ENCODE peak calls at places on chromosomes 13 and 19, in nine cellular contexts. One of them, this sample, is unnamed.

GRCh38 chr19:29671393-29672076 is 6.3 kb downstream of the PLEKHF1 start:
- DNase-seq in lower leg skin: no peak
- DNase-seq in osteoblast: peak; percentile 83
- DNase-seq in A549: peak; percentile 56
- DNase-seq in GM23338: peak; percentile 41
- DNase-seq in neural progenitor cell: no peak
- DNase-seq in astrocyte of the spinal cord: peak; percentile 31
- DNase-seq in adrenal gland: peak; percentile 34
- DNase-seq in tibial artery: peak; percentile 46
- DNase-seq in this sample: peak; percentile 86

GRCh38 chr19:54081032-54081431 is at the start of gene TARM1:
- DNase-seq in A549: no peak
- DNase-seq in adrenal gland: no peak
- DNase-seq in tibial artery: no peak
- DNase-seq in astrocyte of the spinal cord: no peak
- DNase-seq in GM23338: peak; percentile 42
- DNase-seq in neural progenitor cell: no peak
- DNase-seq in osteoblast: no peak
- DNase-seq in lower leg skin: no peak
- DNase-seq in this sample: no peak

GRCh38 chr19:8319807-8320520 is 1.2 kb downstream of the NDUFA7 start:
- DNase-seq in GM23338: peak; percentile 77
- DNase-seq in A549: no peak
- DNase-seq in tibial artery: no peak
- DNase-seq in lower leg skin: no peak
- DNase-seq in neural progenitor cell: peak; percentile 60
- DNase-seq in astrocyte of the spinal cord: no peak
- DNase-seq in osteoblast: no peak
- DNase-seq in adrenal gland: no peak
- DNase-seq in this sample: no peak

GRCh38 chr13:101127741-101128353 is 288.5 kb downstream of the NALCN start:
- DNase-seq in GM23338: peak; percentile 60
- DNase-seq in astrocyte of the spinal cord: peak; percentile 67
- DNase-seq in A549: peak; percentile 25
- DNase-seq in lower leg skin: no peak
- DNase-seq in neural progenitor cell: peak; percentile 73
- DNase-seq in osteoblast: no peak
- DNase-seq in tibial artery: no peak
- DNase-seq in adrenal gland: peak; percentile 35
- DNase-seq in this sample: peak; percentile 73

GRCh38 chr19:12953456-12954149 is 3.4 kb downstream of the GADD45GIP1 start:
- DNase-seq in lower leg skin: no peak
- DNase-seq in osteoblast: peak; percentile 54
- DNase-seq in astrocyte of the spinal cord: no peak
- DNase-seq in A549: no peak
- DNase-seq in GM23338: no peak
- DNase-seq in tibial artery: no peak
- DNase-seq in adrenal gland: peak; percentile 67
- DNase-seq in neural progenitor cell: no peak
- DNase-seq in this sample: no peak

GRCh38 chr13:102830646-102831045 is 15.2 kb upstream of the ERCC5 start:
- DNase-seq in osteoblast: peak; percentile 54
- DNase-seq in astrocyte of the spinal cord: no peak
- DNase-seq in neural progenitor cell: no peak
- DNase-seq in adrenal gland: peak; percentile 72
- DNase-seq in GM23338: peak; percentile 7
- DNase-seq in lower leg skin: no peak
- DNase-seq in A549: no peak
- DNase-seq in tibial artery: no peak
- DNase-seq in this sample: peak; percentile 42

GRCh38 chr13:26923824-26924605 is 163.4 kb upstream of the GPR12 start:
- DNase-seq in GM23338: no peak
- DNase-seq in osteoblast: no peak
- DNase-seq in neural progenitor cell: no peak
- DNase-seq in tibial artery: no peak
- DNase-seq in A549: peak; percentile 2
- DNase-seq in adrenal gland: peak; percentile 43
- DNase-seq in astrocyte of the spinal cord: peak; percentile 56
- DNase-seq in lower leg skin: no peak
- DNase-seq in this sample: peak; percentile 86

GRCh38 chr13:106533940-106534843 is 1.3 kb downstream of the EFNB2 start:
- DNase-seq in neural progenitor cell: peak; percentile 55
- DNase-seq in astrocyte of the spinal cord: peak; percentile 77
- DNase-seq in tibial artery: peak; percentile 40
- DNase-seq in lower leg skin: no peak
- DNase-seq in osteoblast: peak; percentile 95
- DNase-seq in GM23338: peak; percentile 56
- DNase-seq in A549: no peak
- DNase-seq in adrenal gland: no peak
- DNase-seq in this sample: peak; percentile 82

GRCh38 chr13:30835442-30835841 is 70.6 kb upstream of the MEDAG start:
- DNase-seq in astrocyte of the spinal cord: no peak
- DNase-seq in adrenal gland: peak; percentile 66
- DNase-seq in A549: no peak
- DNase-seq in tibial artery: no peak
- DNase-seq in lower leg skin: no peak
- DNase-seq in GM23338: no peak
- DNase-seq in osteoblast: no peak
- DNase-seq in neural progenitor cell: no peak
- DNase-seq in this sample: peak; percentile 66

GRCh38 chr13:112161441-112162301 is 94.7 kb downstream of the SOX1 start:
- DNase-seq in GM23338: peak; percentile 88
- DNase-seq in neural progenitor cell: peak; percentile 92
- DNase-seq in A549: no peak
- DNase-seq in lower leg skin: no peak
- DNase-seq in astrocyte of the spinal cord: no peak
- DNase-seq in tibial artery: no peak
- DNase-seq in adrenal gland: no peak
- DNase-seq in osteoblast: no peak
- DNase-seq in this sample: no peak

GRCh38 chr19:47414469-47414868 is 4.9 kb downstream of the MEIS3 start:
- DNase-seq in astrocyte of the spinal cord: no peak
- DNase-seq in lower leg skin: no peak
- DNase-seq in A549: peak; percentile 82
- DNase-seq in GM23338: peak; percentile 74
- DNase-seq in osteoblast: peak; percentile 94
- DNase-seq in neural progenitor cell: peak; percentile 39
- DNase-seq in tibial artery: no peak
- DNase-seq in adrenal gland: peak; percentile 33
- DNase-seq in this sample: no peak

GRCh38 chr19:29277107-29277506 is 64.2 kb upstream of the UQCRFS1 start:
- DNase-seq in GM23338: peak; percentile 77
- DNase-seq in lower leg skin: no peak
- DNase-seq in osteoblast: no peak
- DNase-seq in tibial artery: no peak
- DNase-seq in astrocyte of the spinal cord: no peak
- DNase-seq in A549: peak; percentile 52
- DNase-seq in neural progenitor cell: peak; percentile 46
- DNase-seq in adrenal gland: peak; percentile 9
- DNase-seq in this sample: no peak

GRCh38 chr13:103312467-103312866 is 246.2 kb upstream of the SLC10A2 start:
- DNase-seq in astrocyte of the spinal cord: no peak
- DNase-seq in neural progenitor cell: no peak
- DNase-seq in osteoblast: no peak
- DNase-seq in GM23338: no peak
- DNase-seq in tibial artery: no peak
- DNase-seq in lower leg skin: no peak
- DNase-seq in A549: no peak
- DNase-seq in adrenal gland: no peak
- DNase-seq in this sample: no peak

GRCh38 chr19:12788025-12788681 is 3.1 kb upstream of the JUNB start:
- DNase-seq in GM23338: no peak
- DNase-seq in astrocyte of the spinal cord: no peak
- DNase-seq in neural progenitor cell: no peak
- DNase-seq in A549: no peak
- DNase-seq in adrenal gland: no peak
- DNase-seq in tibial artery: no peak
- DNase-seq in lower leg skin: no peak
- DNase-seq in osteoblast: no peak
- DNase-seq in this sample: no peak

GRCh38 chr13:77776704-77777103 is 79.2 kb downstream of the SLAIN1 start:
- DNase-seq in osteoblast: no peak
- DNase-seq in neural progenitor cell: no peak
- DNase-seq in tibial artery: no peak
- DNase-seq in lower leg skin: no peak
- DNase-seq in adrenal gland: no peak
- DNase-seq in astrocyte of the spinal cord: no peak
- DNase-seq in GM23338: no peak
- DNase-seq in A549: no peak
- DNase-seq in this sample: no peak

GRCh38 chr13:77786888-77787287 is 89.4 kb downstream of the SLAIN1 start:
- DNase-seq in astrocyte of the spinal cord: no peak
- DNase-seq in neural progenitor cell: no peak
- DNase-seq in osteoblast: no peak
- DNase-seq in adrenal gland: no peak
- DNase-seq in GM23338: no peak
- DNase-seq in lower leg skin: no peak
- DNase-seq in A549: no peak
- DNase-seq in tibial artery: no peak
- DNase-seq in this sample: no peak

GRCh38 chr13:77779461-77780272 is 82.2 kb downstream of the SLAIN1 start:
- DNase-seq in neural progenitor cell: peak; percentile 69
- DNase-seq in tibial artery: peak; percentile 28
- DNase-seq in adrenal gland: peak; percentile 61
- DNase-seq in osteoblast: no peak
- DNase-seq in GM23338: peak; percentile 76
- DNase-seq in lower leg skin: peak; percentile 43
- DNase-seq in A549: peak; percentile 61
- DNase-seq in astrocyte of the spinal cord: peak; percentile 77
- DNase-seq in this sample: peak; percentile 88

GRCh38 chr13:77784531-77784930 is 87.0 kb downstream of the SLAIN1 start:
- DNase-seq in adrenal gland: no peak
- DNase-seq in astrocyte of the spinal cord: no peak
- DNase-seq in GM23338: peak; percentile 24
- DNase-seq in osteoblast: no peak
- DNase-seq in neural progenitor cell: peak; percentile 25
- DNase-seq in lower leg skin: no peak
- DNase-seq in A549: no peak
- DNase-seq in tibial artery: no peak
- DNase-seq in this sample: no peak

GRCh38 chr13:77781804-77782203 is 84.3 kb downstream of the SLAIN1 start:
- DNase-seq in A549: no peak
- DNase-seq in GM23338: no peak
- DNase-seq in neural progenitor cell: no peak
- DNase-seq in lower leg skin: no peak
- DNase-seq in astrocyte of the spinal cord: no peak
- DNase-seq in adrenal gland: no peak
- DNase-seq in tibial artery: no peak
- DNase-seq in osteoblast: no peak
- DNase-seq in this sample: no peak
- H3K4me3 ChIP-seq in A549: no peak overlapping the region
- H3K4me3 ChIP-seq in GM23338: no peak overlapping the region
- H3K4me3 ChIP-seq in neural progenitor cell: no peak overlapping the region
- H3K4me3 ChIP-seq in lower leg skin: no peak overlapping the region
- H3K4me3 ChIP-seq in astrocyte of the spinal cord: no peak overlapping the region
- H3K4me3 ChIP-seq in adrenal gland: no peak overlapping the region
- H3K4me3 ChIP-seq in tibial artery: no peak overlapping the region
- H3K4me3 ChIP-seq in osteoblast: no peak overlapping the region
- H3K4me3 ChIP-seq in this sample: no peak overlapping the region

GRCh38 chr19:57888494-57889231 is at the start of gene ZNF814:
- DNase-seq in adrenal gland: peak; percentile 93
- DNase-seq in osteoblast: peak; percentile 86
- DNase-seq in lower leg skin: peak; percentile 82
- DNase-seq in tibial artery: peak; percentile 58
- DNase-seq in neural progenitor cell: peak; percentile 96
- DNase-seq in GM23338: peak; percentile 99
- DNase-seq in A549: peak; percentile 85
- DNase-seq in astrocyte of the spinal cord: peak; percentile 87
- DNase-seq in this sample: peak; percentile 89
- TF ChIP-seq CTCF in adrenal gland: peak; percentile 48
- TF ChIP-seq CTCF in osteoblast: peak; percentile 28
- TF ChIP-seq CTCF in lower leg skin: no peak
- TF ChIP-seq CTCF in tibial artery: no peak
- TF ChIP-seq CTCF in neural progenitor cell: peak; percentile 60
- TF ChIP-seq CTCF in GM23338: peak; percentile 16
- TF ChIP-seq CTCF in A549: peak; percentile 10
- TF ChIP-seq CTCF in astrocyte of the spinal cord: peak; percentile 18
- TF ChIP-seq CTCF in this sample: peak; percentile 49

DNA sequence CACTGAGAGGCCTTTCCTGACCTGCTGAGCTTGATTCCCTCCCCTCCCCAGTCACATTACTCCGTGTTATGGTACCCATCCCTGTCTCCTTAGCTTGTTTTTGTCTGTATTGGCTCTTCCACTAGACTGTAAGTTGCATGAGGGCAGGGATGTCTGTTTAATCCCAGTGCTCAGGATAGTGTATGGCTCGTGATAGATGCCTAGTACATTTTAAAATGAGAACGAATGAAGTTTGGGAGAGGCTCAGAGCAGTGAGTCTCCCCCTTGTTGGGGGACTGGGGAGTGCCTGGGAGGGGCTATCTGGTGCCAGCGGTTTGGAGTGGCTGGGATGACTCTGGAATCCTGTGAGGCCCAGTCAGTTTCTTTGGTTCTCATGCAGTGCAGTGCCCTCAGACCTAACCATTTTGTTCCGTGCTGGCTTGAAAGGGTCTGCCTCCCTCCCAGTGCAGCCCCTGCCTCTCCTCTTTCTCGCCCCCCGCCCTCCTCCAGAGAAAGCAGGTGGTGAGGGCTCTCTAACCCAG is 35.5 kb downstream of the ACTN4 start:
- DNase-seq in astrocyte of the spinal cord: no peak
- DNase-seq in adrenal gland: no peak
- DNase-seq in osteoblast: peak; percentile 29
- DNase-seq in lower leg skin: no peak
- DNase-seq in neural progenitor cell: no peak
- DNase-seq in A549: no peak
- DNase-seq in GM23338: no peak
- DNase-seq in tibial artery: no peak
- DNase-seq in this sample: no peak
- H3K4me3 ChIP-seq in astrocyte of the spinal cord: no peak overlapping the region
- H3K4me3 ChIP-seq in adrenal gland: no peak overlapping the region
- H3K4me3 ChIP-seq in osteoblast: peak overlapping the region; percentile 26
- H3K4me3 ChIP-seq in lower leg skin: no peak overlapping the region
- H3K4me3 ChIP-seq in neural progenitor cell: no peak overlapping the region
- H3K4me3 ChIP-seq in A549: peak overlapping the region; percentile 6
- H3K4me3 ChIP-seq in GM23338: peak overlapping the region; percentile 1
- H3K4me3 ChIP-seq in tibial artery: no peak overlapping the region
- H3K4me3 ChIP-seq in this sample: no peak overlapping the region

DNA sequence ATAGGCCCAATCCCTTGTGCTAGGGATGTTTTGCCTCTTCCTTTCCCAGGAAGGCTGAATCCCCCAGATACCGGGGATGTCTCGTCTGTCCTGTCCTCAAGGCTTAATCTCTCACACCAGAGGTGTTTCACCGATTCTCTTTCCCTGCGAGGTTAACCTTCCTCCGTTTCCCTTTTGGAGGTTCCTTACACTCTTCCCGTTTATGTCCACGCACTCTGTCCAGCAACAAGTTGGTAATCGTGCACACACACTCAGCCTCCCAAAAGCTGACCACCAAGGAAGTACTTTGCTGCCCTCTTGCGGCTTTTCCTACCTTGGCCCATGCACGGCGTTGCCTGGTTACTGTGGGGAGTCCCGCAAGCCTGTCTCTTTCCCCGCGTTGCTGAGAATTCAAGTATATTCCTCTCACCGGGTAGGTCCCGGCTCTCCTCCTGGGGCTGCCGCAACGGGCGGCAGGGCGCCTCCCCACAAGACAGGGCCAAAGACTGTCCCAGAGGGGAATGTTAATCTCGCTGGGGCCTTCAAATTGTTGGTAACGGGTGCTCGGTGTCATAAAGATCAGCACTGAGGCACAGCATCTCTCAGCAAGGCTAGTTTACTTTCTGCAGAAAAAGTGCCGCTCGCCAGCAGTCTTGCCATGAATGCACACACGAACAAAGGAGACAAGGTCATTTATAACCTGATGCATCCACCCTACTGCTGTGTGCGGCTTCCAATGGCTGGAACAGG is 36.7 kb upstream of the CD177 start:
- DNase-seq in astrocyte of the spinal cord: no peak
- DNase-seq in A549: peak; percentile 66
- DNase-seq in adrenal gland: peak; percentile 2
- DNase-seq in osteoblast: no peak
- DNase-seq in neural progenitor cell: peak; percentile 91
- DNase-seq in lower leg skin: no peak
- DNase-seq in GM23338: peak; percentile 62
- DNase-seq in tibial artery: no peak
- DNase-seq in this sample: peak; percentile 34
- TF ChIP-seq CTCF in astrocyte of the spinal cord: peak; percentile 21
- TF ChIP-seq CTCF in A549: peak; percentile 69
- TF ChIP-seq CTCF in adrenal gland: no peak
- TF ChIP-seq CTCF in osteoblast: peak; percentile 52
- TF ChIP-seq CTCF in neural progenitor cell: peak; percentile 86
- TF ChIP-seq CTCF in lower leg skin: no peak
- TF ChIP-seq CTCF in GM23338: peak; percentile 20
- TF ChIP-seq CTCF in tibial artery: no peak
- TF ChIP-seq CTCF in this sample: peak; percentile 53

This sample was measured in choroid plexus epithelial cell.